ENCODE peak calls at places on chromosomes 6 and 20, in four cellular contexts. K, A, C and P are unnamed samples.

GRCh38 chr6:167575201-167575696 is 250.4 kb downstream of the TTLL2 start:
- DNase-seq in C (no peak), K (no peak), A (no peak), P (no peak)

GRCh38 chr6:119454694-119455093 is 105.1 kb upstream of the MAN1A1 start:
- DNase-seq in K (no peak), A (no peak), C (no peak), P (no peak)

GRCh38 chr20:45337367-45338120 is 10.7 kb downstream of the SDC4 start:
- DNase-seq in K (peak), C (no peak), A (no peak), P (peak)

GRCh38 chr20:50172347-50173013 is 18.1 kb upstream of the CEBPB start:
- DNase-seq in C (peak), K (peak), A (peak), P (peak)

GRCh38 chr6:72533601-72534000 is 88.3 kb upstream of the KCNQ5 start:
- DNase-seq in K (peak), A (no peak), C (no peak), P (no peak)

GRCh38 chr6:156752666-156753301 is 24.4 kb upstream of the ARID1B start:
- DNase-seq in A (no peak), K (no peak), C (no peak), P (peak)

GRCh38 chr6:142838821-142839685 is 105.9 kb downstream of the HIVEP2 start:
- DNase-seq in K (peak), A (no peak), C (no peak), P (no peak)

GRCh38 chr20:208937-209566 is 18.0 kb upstream of the DEFB129 start:
- DNase-seq in A (no peak), K (peak), C (peak), P (no peak)

GRCh38 chr6:48765352-48765961 is 654.5 kb upstream of the PTCHD4 start:
- DNase-seq in K (peak), C (peak), A (no peak), P (no peak)

GRCh38 chr20:10777713-10778112 is 103.9 kb upstream of the JAG1 start:
- DNase-seq in C (no peak), K (no peak), A (no peak), P (no peak)

GRCh38 chr20:41316009-41316408 is 1.5 kb downstream of the ZHX3 start:
- DNase-seq in K (no peak), C (no peak), A (no peak), P (no peak)

GRCh38 chr20:62136283-62137091 is 6.7 kb downstream of the PSMA7 start:
- DNase-seq in C (peak), A (peak), K (peak), P (peak)

GRCh38 chr20:33211817-33212424 is 5.2 kb upstream of the BPIFA3 start:
- DNase-seq in K (peak), C (peak), A (no peak), P (peak)

GRCh38 chr6:166595061-166595780 is 8.7 kb upstream of the RAMACL start:
- DNase-seq in K (peak), C (no peak), A (no peak), P (no peak)

GRCh38 chr6:43971776-43972126 is 155.5 kb downstream of the MRPL14 start:
- DNase-seq in C (no peak), K (peak), A (no peak), P (no peak)

GRCh38 chr20:21156266-21156665 is 30.4 kb downstream of the KIZ start:
- DNase-seq in A (no peak), K (peak), C (no peak), P (no peak)

GRCh38 chr20:49267327-49267726 is 10.5 kb downstream of the ZNFX1 start:
- DNase-seq in A (no peak), K (no peak), C (no peak), P (no peak)

GRCh38 chr20:50427740-50428462 is 82.3 kb upstream of the PTPN1 start:
- DNase-seq in C (no peak), K (peak), A (no peak), P (no peak)